ENCODE peak calls at places on chromosomes 6 and 20, in six cellular contexts. K is HCT116, F is D721Med, B is astrocyte of the spinal cord, Z is ovary, I is body of pancreas. G is an unnamed sample.

GRCh38 chr6:135084916-135085269 is 30.3 kb upstream of the HBS1L start:
- DNase-seq in K (no peak), F (no peak), B (no peak), Z (no peak), I (no peak), G (no peak)

GRCh38 chr20:40775747-40776146 is 86.7 kb upstream of the MAFB start:
- DNase-seq in K (no peak), F (no peak), B (no peak), Z (no peak), I (no peak), G (no peak)

GRCh38 chr20:40416274-40416673 is 272.8 kb downstream of the MAFB start:
- DNase-seq in K (no peak), F (no peak), B (no peak), Z (no peak), I (no peak), G (no peak)

GRCh38 chr20:8787090-8787489 is 281.8 kb upstream of the PLCB4 start:
- DNase-seq in K (no peak), F (no peak), B (no peak), Z (no peak), I (no peak), G (no peak)

GRCh38 chr6:146984251-146984924 is 219.8 kb upstream of the STXBP5 start:
- DNase-seq in K (no peak), F (no peak), B (no peak), Z (no peak), I (no peak), G (no peak)

GRCh38 chr20:967796-968742 is 34.0 kb downstream of the RSPO4 start:
- DNase-seq in K (peak; percentile 91), F (no peak), B (peak; percentile 1), Z (no peak), I (no peak), G (peak; percentile 39)

GRCh38 chr20:52012093-52012492 is 179.5 kb downstream of the ZFP64 start:
- DNase-seq in K (no peak), F (no peak), B (no peak), Z (no peak), I (no peak), G (no peak)

GRCh38 chr20:59645761-59646171 is 41.4 kb downstream of the PHACTR3 start:
- DNase-seq in K (no peak), F (no peak), B (no peak), Z (no peak), I (no peak), G (no peak)

GRCh38 chr6:186221-186965 is 105.9 kb upstream of the DUSP22 start:
- DNase-seq in K (no peak), F (no peak), B (no peak), Z (no peak), I (no peak), G (no peak)

GRCh38 chr6:154370545-154370944 is 13.9 kb upstream of the IPCEF1 start:
- DNase-seq in K (peak; percentile 18), F (no peak), B (peak; percentile 47), Z (no peak), I (no peak), G (peak; percentile 36)

GRCh38 chr6:20879526-20879925 is 345.3 kb downstream of the CDKAL1 start:
- DNase-seq in K (no peak), F (no peak), B (peak; percentile 37), Z (no peak), I (no peak), G (no peak)

GRCh38 chr20:60137657-60138245 is 179.5 kb downstream of the CDH26 start:
- DNase-seq in K (peak; percentile 0), F (no peak), B (peak; percentile 24), Z (no peak), I (no peak), G (peak; percentile 56)

GRCh38 chr6:169722362-169723199 is 1.7 kb downstream of the PHF10 start:
- DNase-seq in K (no peak), F (no peak), B (peak; percentile 86), Z (peak; percentile 35), I (peak; percentile 37), G (peak; percentile 57)

GRCh38 chr6:169719117-169719516 is 5.2 kb downstream of the PHF10 start:
- DNase-seq in K (no peak), F (no peak), B (peak; percentile 25), Z (no peak), I (no peak), G (no peak)

GRCh38 chr6:169723991-169724553 is at the start of gene PHF10:
- DNase-seq in K (no peak), F (no peak), B (no peak), Z (peak; percentile 19), I (peak; percentile 32), G (peak; percentile 29)

GRCh38 chr6:169723200-169723909 is 945 bp downstream of the PHF10 start:
- DNase-seq in K (no peak), F (no peak), B (peak; percentile 61), Z (peak; percentile 74), I (peak; percentile 83), G (peak; percentile 73)

DNA sequence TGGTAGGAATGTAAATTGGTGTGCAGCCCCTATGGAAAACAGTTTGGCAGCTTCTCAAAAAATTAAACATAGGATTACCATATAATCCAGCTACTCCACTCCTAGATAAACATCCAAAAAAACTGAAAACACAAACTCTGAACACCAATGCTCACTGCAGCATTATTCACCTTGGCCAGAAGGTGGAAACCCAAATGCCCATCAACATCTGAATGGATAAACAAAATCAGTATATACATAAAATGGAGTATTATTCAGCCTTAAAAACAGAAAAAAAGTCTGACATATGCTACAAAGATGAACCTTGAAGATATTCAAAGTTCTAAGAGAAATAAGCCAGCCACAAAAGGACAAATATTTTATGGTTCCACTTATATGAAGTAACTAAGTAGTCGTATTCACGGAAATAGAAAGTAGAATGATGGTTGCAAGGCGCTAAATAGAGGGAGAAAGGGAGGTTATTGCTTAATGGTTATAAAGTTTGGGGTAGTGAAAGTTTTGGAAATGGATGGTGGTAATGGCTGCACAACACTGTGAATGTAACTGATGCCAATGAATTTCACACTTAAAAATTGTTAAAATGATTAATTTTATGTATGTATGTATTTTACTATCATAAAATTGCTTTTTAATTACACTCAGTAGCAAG is 4.0 kb downstream of the PHF10 start:
- DNase-seq in K (no peak), F (no peak), B (no peak), Z (no peak), I (no peak), G (no peak)
- TF ChIP-seq CTCF in K (peak; percentile 14), F (peak; percentile 3), B (no peak), Z (no peak), I (no peak), G (no peak)

DNA sequence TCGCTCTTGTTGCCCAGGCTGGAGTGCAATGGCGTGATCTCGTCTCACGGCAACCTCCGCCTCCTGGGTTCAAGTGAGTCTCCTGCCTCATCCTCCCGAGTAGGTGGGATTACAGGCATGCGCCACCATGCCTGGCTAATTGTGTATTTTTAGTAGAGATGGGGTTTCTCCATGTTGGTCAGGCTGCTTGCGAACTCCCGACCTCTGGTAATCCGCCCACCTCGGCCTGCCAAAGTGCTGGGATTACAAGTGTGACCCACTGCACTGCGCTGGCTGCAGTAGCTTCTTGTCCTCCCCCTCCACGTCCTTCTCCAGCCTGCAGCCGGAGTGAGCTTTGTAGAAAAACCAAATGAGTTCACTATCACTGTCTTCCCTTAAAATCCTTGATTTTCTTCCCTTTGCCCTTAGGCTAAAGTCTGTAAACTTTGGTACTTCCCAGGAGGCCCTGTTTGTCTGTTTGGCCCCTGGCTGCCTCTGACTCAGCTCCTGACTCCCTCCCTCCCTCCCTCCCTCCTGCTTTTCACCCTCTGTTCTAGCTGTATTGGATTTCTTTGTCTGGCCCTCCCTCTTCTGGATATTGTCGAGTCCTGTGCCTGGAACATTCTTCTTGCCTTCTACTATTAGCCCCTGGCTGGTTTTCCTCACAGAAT is 12.9 kb downstream of the PARD6B start:
- DNase-seq in K (peak; percentile 67), F (no peak), B (peak; percentile 90), Z (peak; percentile 74), I (peak; percentile 82), G (no peak)
- TF ChIP-seq CTCF in K (peak; percentile 9), F (peak; percentile 24), B (peak; percentile 55), Z (peak; percentile 28), I (peak; percentile 51), G (no peak)

GRCh38 chr20:63497946-63498935 is 642 bp downstream of the EEF1A2 start:
- DNase-seq in K (no peak), F (no peak), B (no peak), Z (no peak), I (peak; percentile 85), G (no peak)
- TF ChIP-seq CTCF in K (no peak), F (no peak), B (no peak), Z (no peak), I (no peak), G (no peak)

GRCh38 chr20:46559685-46560440 is 9.4 kb upstream of the OCSTAMP start:
- DNase-seq in K (no peak), F (no peak), B (no peak), Z (no peak), I (no peak), G (no peak)
- TF ChIP-seq CTCF in K (no peak), F (peak; percentile 20), B (no peak), Z (no peak), I (peak; percentile 24), G (no peak)

DNA sequence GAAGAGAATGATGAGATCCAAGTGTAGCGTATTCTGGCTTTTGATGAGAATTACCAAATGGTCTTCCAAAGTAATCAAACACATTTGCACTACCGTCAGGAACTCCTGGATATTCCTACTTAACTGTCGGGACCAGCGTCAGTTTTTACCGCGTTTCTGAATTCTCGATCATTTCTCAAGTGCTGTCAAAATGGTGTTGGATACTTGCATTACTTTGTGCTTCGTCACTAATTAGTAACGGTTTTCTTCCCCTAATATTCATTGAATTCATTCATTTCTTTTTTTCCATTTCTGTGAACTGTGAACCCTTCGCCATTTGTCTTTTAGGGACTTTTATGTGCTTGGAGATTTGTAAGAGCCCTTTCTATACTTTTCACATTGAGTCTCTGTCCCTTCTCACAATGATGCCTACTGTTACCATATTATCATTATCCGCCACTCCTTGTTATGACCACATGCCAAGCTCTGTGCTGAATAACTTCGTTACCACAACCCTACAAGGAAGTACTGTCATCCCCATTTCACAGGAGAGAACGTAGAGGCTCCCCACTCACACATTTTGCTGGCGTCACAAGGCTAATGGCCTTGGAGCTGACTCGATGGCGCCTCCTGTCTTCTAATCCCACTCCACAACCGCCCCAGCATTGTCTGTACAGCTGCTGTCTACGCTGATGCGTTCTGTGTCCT is 74.2 kb upstream of the QKI start:
- DNase-seq in K (no peak), F (no peak), B (no peak), Z (no peak), I (no peak), G (no peak)
- TF ChIP-seq CTCF in K (no peak), F (no peak), B (peak; percentile 8), Z (no peak), I (no peak), G (no peak)

DNA sequence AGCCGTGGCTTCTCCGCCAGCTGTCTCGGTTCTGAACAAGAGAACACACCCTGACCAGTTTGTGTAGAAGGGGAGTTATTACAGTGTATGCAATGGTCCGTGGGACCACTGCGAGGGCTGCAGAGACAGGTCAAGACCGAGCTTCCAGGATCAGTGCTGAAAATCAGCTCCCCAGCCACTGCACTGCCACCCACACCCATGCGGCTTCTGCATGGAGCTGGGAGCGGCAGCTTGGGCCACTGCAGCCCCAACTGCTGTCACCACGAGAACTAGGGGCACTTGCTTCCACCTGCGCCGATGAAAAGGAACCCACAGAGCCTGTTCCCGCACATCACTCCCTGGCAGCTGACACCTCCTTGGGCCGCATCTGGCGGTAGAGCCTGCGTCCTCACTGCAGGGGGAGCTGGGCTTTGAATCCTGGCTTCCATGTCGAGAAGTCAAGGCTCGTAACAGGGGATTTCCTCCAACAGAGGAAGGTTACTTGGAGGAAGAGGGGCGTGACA is 56.2 kb downstream of the TMEM242 start:
- DNase-seq in K (no peak), F (no peak), B (no peak), Z (no peak), I (no peak), G (no peak)
- TF ChIP-seq CTCF in K (no peak), F (no peak), B (no peak), Z (no peak), I (no peak), G (no peak)